ENCODE peak calls at places on chromosomes 1 and 21, in eight cellular contexts. W, D, S, Z, H, F, A and M are unnamed samples.

GRCh38 chr1:218585565-218586184 is 240.5 kb downstream of the TGFB2 start:
- DNase-seq in W (peak), D (no peak), S (peak), Z (no peak), H (no peak), F (no peak), A (peak), M (peak)

GRCh38 chr1:61953076-61953789 is 211.0 kb downstream of the PATJ start:
- DNase-seq in W (no peak), D (no peak), S (no peak), Z (no peak), H (no peak), F (no peak), A (no peak), M (peak)

GRCh38 chr1:51070640-51071039 is 31.4 kb upstream of the C1orf185 start:
- DNase-seq in W (peak), D (no peak), S (peak), Z (no peak), H (peak), F (no peak), A (peak), M (peak)

GRCh38 chr1:65170511-65171142 is 22.6 kb downstream of the AK4 start:
- DNase-seq in W (no peak), D (peak), S (no peak), Z (no peak), H (no peak), F (peak), A (peak), M (peak)

GRCh38 chr1:204662530-204662929 is 23.0 kb downstream of the LRRN2 start:
- DNase-seq in W (no peak), D (no peak), S (no peak), Z (no peak), H (no peak), F (no peak), A (no peak), M (no peak)

GRCh38 chr21:29378814-29379213 is 80.1 kb downstream of the BACH1 start:
- DNase-seq in W (no peak), D (no peak), S (peak), Z (no peak), H (no peak), F (no peak), A (no peak), M (peak)

GRCh38 chr1:219281834-219282233 is 108.2 kb downstream of the LYPLAL1 start:
- DNase-seq in W (no peak), D (no peak), S (no peak), Z (no peak), H (no peak), F (no peak), A (no peak), M (no peak)

GRCh38 chr1:226635456-226635941 is 86.9 kb downstream of the STUM start:
- DNase-seq in W (no peak), D (peak), S (no peak), Z (peak), H (no peak), F (no peak), A (no peak), M (no peak)

GRCh38 chr1:229296541-229296941 is 25.6 kb downstream of the RAB4A start:
- DNase-seq in W (peak), D (no peak), S (peak), Z (no peak), H (peak), F (peak), A (peak), M (peak)

GRCh38 chr1:107530543-107530942 is 389.7 kb downstream of the NTNG1 start:
- DNase-seq in W (no peak), D (no peak), S (peak), Z (no peak), H (peak), F (no peak), A (no peak), M (no peak)

GRCh38 chr1:198657550-198658064 is 18.8 kb downstream of the PTPRC start:
- DNase-seq in W (peak), D (no peak), S (peak), Z (no peak), H (peak), F (no peak), A (peak), M (peak)

GRCh38 chr21:42175110-42175710 is 43.7 kb upstream of the ABCG1 start:
- DNase-seq in W (no peak), D (no peak), S (no peak), Z (no peak), H (no peak), F (no peak), A (peak), M (peak)

GRCh38 chr21:25370311-25370744 is 237.0 kb downstream of the MRPL39 start:
- DNase-seq in W (peak), D (no peak), S (peak), Z (no peak), H (no peak), F (no peak), A (peak), M (peak)

GRCh38 chr1:32798679-32799416 is 18.3 kb downstream of the YARS1 start:
- DNase-seq in W (no peak), D (no peak), S (no peak), Z (no peak), H (no peak), F (no peak), A (no peak), M (peak)

GRCh38 chr1:92480813-92481597 is 5.7 kb downstream of the GFI1 start:
- DNase-seq in W (no peak), D (no peak), S (no peak), Z (no peak), H (no peak), F (no peak), A (no peak), M (no peak)

GRCh38 chr1:81799939-81800740 is 594 bp upstream of the ADGRL2 start:
- DNase-seq in W (peak), D (no peak), S (peak), Z (peak), H (no peak), F (peak), A (peak), M (peak)

GRCh38 chr21:41642399-41642798 is 124.5 kb downstream of the RIPK4 start:
- DNase-seq in W (no peak), D (no peak), S (peak), Z (no peak), H (no peak), F (no peak), A (peak), M (peak)

GRCh38 chr1:116825735-116826438 is 71.7 kb downstream of the CD2 start:
- DNase-seq in W (no peak), D (no peak), S (no peak), Z (no peak), H (no peak), F (no peak), A (no peak), M (no peak)
- TF ChIP-seq CTCF in W (no peak), D (no peak), S (no peak), Z (no peak), H (no peak), F (no peak), A (no peak), M (no peak)

DNA sequence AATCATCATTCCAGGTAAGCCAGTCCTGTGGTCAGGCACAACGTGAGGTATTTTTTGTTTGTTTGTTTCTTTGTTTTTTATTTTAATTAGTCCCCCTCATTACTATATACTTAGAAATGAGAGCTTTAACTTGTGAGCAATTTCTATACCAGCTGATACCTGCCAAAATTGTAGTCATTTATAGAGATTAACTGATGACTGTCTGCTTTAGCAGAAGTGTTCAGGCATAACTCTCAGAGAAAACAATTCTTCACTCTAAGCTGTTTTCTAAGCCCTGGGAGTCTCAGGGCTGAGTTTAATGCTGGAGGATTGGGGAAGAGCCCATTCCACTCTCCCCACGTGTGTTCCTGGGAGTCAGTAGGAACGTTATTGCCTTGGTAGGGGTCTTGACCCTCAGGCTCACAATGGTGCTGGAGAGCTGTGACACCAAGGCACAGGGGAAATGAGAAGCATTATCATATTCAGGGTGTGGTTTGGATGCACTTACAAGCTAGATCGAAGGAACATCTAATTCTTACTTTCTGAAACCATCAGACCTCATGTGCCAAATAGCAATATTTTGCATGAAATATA is 168.2 kb downstream of the CLIC6 start:
- DNase-seq in W (no peak), D (no peak), S (no peak), Z (no peak), H (no peak), F (no peak), A (peak), M (peak)
- H3K4me3 ChIP-seq in W (peak), D (no peak), S (no peak), Z (no peak), H (peak), F (no peak), A (peak), M (peak)

DNA sequence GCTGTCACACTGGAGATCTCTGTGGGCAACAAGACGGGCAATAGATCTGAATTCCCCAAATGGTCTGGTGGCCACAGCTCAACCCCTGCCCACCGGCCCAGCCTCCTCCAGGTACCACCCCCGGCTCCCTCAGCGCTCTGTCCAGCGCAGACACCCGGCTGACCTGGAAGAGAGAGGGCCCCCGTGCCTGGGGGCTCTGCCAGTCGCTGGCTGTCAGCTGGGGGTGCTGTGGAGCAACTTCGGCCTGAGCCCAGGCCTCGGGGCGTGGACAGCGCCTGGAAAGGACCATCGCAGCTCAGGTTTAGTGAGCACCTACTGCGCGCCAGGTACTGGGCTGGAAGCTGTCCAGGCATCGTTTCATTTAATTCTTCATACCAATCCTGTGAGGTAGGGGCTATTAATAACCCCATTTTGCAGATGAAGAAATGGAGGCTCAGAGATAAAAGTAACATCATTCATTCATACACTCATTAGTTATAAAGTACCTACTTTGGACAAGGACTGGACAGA is 51.0 kb downstream of the AHDC1 start:
- DNase-seq in W (no peak), D (no peak), S (no peak), Z (peak), H (no peak), F (peak), A (no peak), M (no peak)
- TF ChIP-seq CTCF in W (no peak), D (no peak), S (no peak), Z (no peak), H (no peak), F (no peak), A (no peak), M (peak)

GRCh38 chr1:221778535-221779142 is 36.8 kb upstream of the DUSP10 start:
- DNase-seq in W (no peak), D (no peak), S (no peak), Z (no peak), H (no peak), F (no peak), A (no peak), M (no peak)
- H3K4me3 ChIP-seq in W (no peak), D (no peak), S (no peak), Z (no peak), H (no peak), F (no peak), A (no peak), M (no peak)

GRCh38 chr21:45407629-45408247 is 2.8 kb downstream of the COL18A1 start:
- DNase-seq in W (no peak), D (no peak), S (no peak), Z (peak), H (no peak), F (peak), A (no peak), M (no peak)
- TF ChIP-seq CTCF in W (peak), D (no peak), S (no peak), Z (no peak), H (peak), F (no peak), A (no peak), M (peak)

DNA sequence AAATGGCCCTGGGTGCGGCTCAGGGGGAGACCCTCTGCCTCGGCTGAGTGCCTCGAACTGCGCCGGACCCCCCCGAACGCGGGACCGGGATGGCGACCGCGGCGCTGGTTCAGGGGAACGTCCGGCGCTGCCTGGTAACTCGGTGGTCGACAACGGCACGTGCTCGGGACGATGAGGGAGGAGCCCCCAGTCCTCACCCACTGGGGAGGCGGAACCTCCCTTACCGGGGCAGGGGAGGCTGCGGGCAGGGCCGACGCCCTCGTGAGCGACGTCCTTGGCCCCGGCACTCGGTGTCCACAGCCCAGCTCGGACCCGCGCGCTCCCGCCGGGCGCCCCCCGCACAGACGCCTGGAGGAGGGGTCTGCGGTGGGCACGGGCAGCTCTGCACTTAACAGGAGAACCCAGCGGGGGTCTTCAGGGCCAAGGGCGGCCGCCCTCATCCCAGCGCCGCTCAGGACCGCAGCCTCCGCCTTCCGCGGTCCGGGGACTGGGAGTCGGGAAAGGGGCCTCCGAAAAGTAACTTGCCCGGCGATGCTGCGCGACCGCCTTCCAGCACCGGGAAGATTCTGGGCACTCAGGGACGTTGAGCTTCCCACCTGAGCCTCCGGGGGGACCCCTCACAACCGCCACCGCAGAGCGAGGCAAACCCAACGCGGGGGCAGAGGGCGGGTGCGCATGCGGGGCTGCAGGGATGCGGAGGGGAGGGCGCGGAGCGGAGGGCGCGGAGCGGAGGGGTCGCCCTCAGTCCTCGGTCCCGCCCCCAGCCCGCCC is 1.7 kb downstream of the HES4 start:
- DNase-seq in W (no peak), D (no peak), S (no peak), Z (no peak), H (no peak), F (no peak), A (no peak), M (no peak)
- H3K4me3 ChIP-seq in W (peak), D (peak), S (peak), Z (peak), H (peak), F (peak), A (no peak), M (peak)

GRCh38 chr1:55284856-55285255 is 69.7 kb upstream of the USP24 start:
- DNase-seq in W (peak), D (no peak), S (no peak), Z (peak), H (no peak), F (no peak), A (peak), M (peak)
- TF ChIP-seq CTCF in W (peak), D (peak), S (peak), Z (no peak), H (peak), F (peak), A (peak), M (peak)

GRCh38 chr1:26025517-26025916 is 3.9 kb downstream of the EXTL1 start:
- DNase-seq in W (no peak), D (no peak), S (no peak), Z (no peak), H (no peak), F (no peak), A (no peak), M (no peak)

GRCh38 chr1:26022404-26022779 is 817 bp downstream of the EXTL1 start:
- DNase-seq in W (no peak), D (no peak), S (no peak), Z (no peak), H (no peak), F (no peak), A (no peak), M (no peak)

GRCh38 chr1:26025060-26025459 is 3.5 kb downstream of the EXTL1 start:
- DNase-seq in W (no peak), D (no peak), S (no peak), Z (no peak), H (no peak), F (no peak), A (no peak), M (no peak)

GRCh38 chr1:26022994-26023393 is 1.4 kb downstream of the EXTL1 start:
- DNase-seq in W (no peak), D (no peak), S (no peak), Z (no peak), H (no peak), F (no peak), A (no peak), M (no peak)

DNA sequence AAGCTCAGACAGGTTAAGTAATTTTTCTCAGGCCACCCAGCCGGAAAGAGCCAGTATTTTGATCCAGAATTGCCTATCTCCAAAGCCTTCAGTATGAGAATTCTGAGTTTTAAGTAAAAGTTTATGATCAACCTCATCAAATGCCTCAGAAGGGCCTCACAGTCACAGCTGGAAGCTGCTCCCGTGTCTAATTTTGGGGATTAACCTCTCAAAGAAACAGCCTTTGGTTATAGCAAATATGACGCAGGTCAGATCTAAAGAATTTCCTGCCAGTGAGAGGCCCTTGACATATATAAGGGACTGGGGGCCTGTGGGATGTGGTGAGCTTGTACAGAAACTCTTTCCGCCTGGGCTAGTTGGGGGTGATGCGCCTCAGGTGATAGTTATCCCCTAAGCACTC is 2.3 kb downstream of the EXTL1 start:
- DNase-seq in W (no peak), D (no peak), S (no peak), Z (no peak), H (no peak), F (no peak), A (no peak), M (no peak)
- H3K4me3 ChIP-seq in W (no peak), D (peak), S (peak), Z (no peak), H (no peak), F (peak), A (no peak), M (no peak)

DNA sequence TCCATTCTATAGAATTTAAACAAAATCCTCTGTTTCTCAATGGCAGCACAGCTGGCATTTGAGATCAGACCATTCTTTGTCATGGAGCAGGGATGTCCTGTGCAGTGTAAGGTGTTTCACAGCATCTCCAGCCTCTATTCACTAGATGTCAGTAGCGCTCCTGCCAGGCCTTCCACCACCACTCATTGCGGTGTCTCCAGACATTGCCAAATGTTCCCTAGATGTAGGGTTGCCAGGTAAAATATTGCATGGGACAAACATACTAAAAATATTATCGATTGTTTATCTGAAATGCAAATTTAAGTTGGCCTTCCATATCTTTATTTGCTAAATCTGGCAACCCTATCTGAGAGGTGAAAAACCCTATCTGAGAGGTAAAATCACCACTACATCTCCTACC is 11.7 kb downstream of the ITLN2 start:
- DNase-seq in W (no peak), D (no peak), S (no peak), Z (no peak), H (no peak), F (no peak), A (no peak), M (peak)
- TF ChIP-seq CTCF in W (peak), D (no peak), S (no peak), Z (no peak), H (no peak), F (peak), A (no peak), M (peak)